ENCODE peak calls at places on chromosomes 11 and 22, in six cellular contexts. G is AG09309, Y is right atrium auricular region, L is cardiac muscle cell, E is fibroblast of pulmonary artery, V is IMR-90. X is an unnamed sample.

GRCh38 chr11:18706330-18707243 is 8.0 kb downstream of the TMEM86A start:
- DNase-seq in E (peak), V (no peak), Y (peak), L (peak), G (no peak), X (no peak)

GRCh38 chr11:77202941-77203900 is 75.2 kb downstream of the MYO7A start:
- DNase-seq in V (no peak), L (no peak), Y (no peak), G (no peak), E (no peak), X (no peak)

GRCh38 chr11:117912497-117912896 is 16.7 kb downstream of the TMPRSS13 start:
- DNase-seq in G (no peak), Y (no peak), V (no peak), E (no peak), L (no peak), X (no peak)

GRCh38 chr11:64650923-64651523 is 60.0 kb downstream of the SLC22A12 start:
- DNase-seq in E (peak), V (peak), Y (no peak), G (no peak), L (peak), X (peak)

GRCh38 chr11:17594686-17595192 is 47.7 kb downstream of the OTOG start:
- DNase-seq in E (no peak), G (no peak), L (no peak), V (no peak), Y (no peak), X (no peak)

GRCh38 chr22:50014655-50015401 is 2.3 kb upstream of the IL17REL start:
- DNase-seq in E (no peak), G (no peak), Y (no peak), V (no peak), L (no peak), X (no peak)

GRCh38 chr11:69682221-69682620 is 7.1 kb upstream of the LTO1 start:
- DNase-seq in G (no peak), V (no peak), E (no peak), Y (no peak), L (no peak), X (no peak)

GRCh38 chr11:35919244-35919643 is 24.6 kb upstream of the LDLRAD3 start:
- DNase-seq in Y (no peak), V (peak), L (peak), G (no peak), E (peak), X (no peak)

GRCh38 chr11:889261-889660 is 21.3 kb downstream of the CHID1 start:
- DNase-seq in Y (no peak), G (no peak), E (no peak), V (no peak), L (no peak), X (no peak)

GRCh38 chr11:888290-889212 is 22.1 kb downstream of the CHID1 start:
- DNase-seq in G (no peak), E (no peak), L (no peak), Y (no peak), V (no peak), X (no peak)

GRCh38 chr11:890794-891600 is 19.6 kb downstream of the CHID1 start:
- DNase-seq in L (no peak), Y (no peak), E (no peak), V (no peak), G (no peak), X (no peak)

GRCh38 chr11:892106-892505 is 18.5 kb downstream of the CHID1 start:
- DNase-seq in L (no peak), G (no peak), E (no peak), V (no peak), Y (no peak), X (no peak)

GRCh38 chr11:889686-890475 is 20.7 kb downstream of the CHID1 start:
- DNase-seq in Y (no peak), G (no peak), L (no peak), E (no peak), V (no peak), X (no peak)
- TF ChIP-seq CTCF in Y (no peak), G (no peak), L (no peak), E (no peak), V (no peak), X (no peak)

DNA sequence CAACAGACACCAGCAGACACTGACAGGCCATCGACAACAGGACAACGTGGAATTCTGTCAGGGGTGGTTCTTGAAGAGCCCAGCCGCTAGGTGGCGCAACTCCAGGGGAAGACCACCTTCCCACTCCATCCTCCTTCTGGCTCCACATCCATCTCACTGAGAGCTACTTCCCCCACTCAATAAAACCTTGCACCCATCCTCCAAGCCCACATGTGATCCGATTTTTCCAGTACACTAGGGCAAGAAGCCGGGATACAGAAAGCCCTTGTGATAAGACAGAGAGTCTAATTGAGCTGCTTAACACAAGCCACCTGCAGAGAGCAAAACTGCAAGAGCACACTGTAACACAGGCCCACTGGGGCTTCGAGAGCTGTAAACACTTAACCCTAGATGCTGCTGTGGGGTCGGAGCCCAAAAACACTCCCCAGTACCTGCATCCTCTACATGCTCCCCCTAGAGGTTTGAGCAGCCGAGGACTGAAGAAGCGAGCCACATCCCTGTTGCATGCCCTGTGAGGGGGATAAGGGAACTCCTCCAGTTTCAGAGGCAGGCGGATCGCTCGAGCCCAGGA is 11.5 kb upstream of the RAB39A start:
- DNase-seq in G (no peak), Y (no peak), E (peak), L (peak), V (no peak), X (peak)
- TF ChIP-seq CTCF in G (peak), Y (peak), E (peak), L (peak), V (peak), X (peak)

GRCh38 chr11:123304828-123305530 is 109.9 kb upstream of the CLMP start:
- DNase-seq in E (no peak), G (no peak), L (no peak), V (no peak), Y (no peak), X (no peak)
- TF ChIP-seq CTCF in E (no peak), G (no peak), L (no peak), V (no peak), Y (no peak), X (no peak)

GRCh38 chr22:37135023-37135422 is 14.7 kb downstream of the IL2RB start:
- DNase-seq in V (no peak), L (no peak), Y (no peak), G (no peak), E (no peak), X (no peak)
- TF ChIP-seq CTCF in V (no peak), L (no peak), Y (no peak), G (no peak), E (no peak), X (no peak)

GRCh38 chr11:95790933-95791247 is 592 bp downstream of the CEP57 start:
- DNase-seq in V (peak), L (peak), E (peak), Y (peak), G (no peak), X (peak)
- TF ChIP-seq CTCF in V (no peak), L (no peak), E (no peak), Y (no peak), G (no peak), X (no peak)

DNA sequence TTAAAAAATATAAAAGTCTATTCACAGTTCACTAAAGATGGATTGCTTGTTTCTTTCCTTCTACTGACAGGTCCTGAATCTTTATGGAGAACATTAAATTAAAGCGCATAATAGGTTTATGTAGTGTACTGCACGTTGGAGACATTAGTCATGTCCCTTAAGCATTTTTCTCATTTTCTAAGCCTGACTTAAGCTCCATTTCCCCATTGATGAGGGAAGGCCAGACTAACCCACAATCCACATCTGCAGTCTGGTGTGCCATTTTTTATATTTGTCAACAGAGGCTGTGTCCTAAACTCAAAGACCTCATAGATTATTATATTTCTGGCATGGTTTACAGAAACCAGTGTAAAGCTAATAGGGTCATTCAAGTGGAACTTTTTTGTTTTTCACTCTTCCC is 39.9 kb downstream of the CADM1 start:
- DNase-seq in Y (no peak), V (peak), L (no peak), G (no peak), E (no peak), X (no peak)
- TF ChIP-seq CTCF in Y (no peak), V (no peak), L (no peak), G (no peak), E (no peak), X (no peak)

GRCh38 chr11:15993360-15993759 is 363.0 kb downstream of the SOX6 start:
- DNase-seq in Y (no peak), V (no peak), G (no peak), L (no peak), E (no peak), X (no peak)
- TF ChIP-seq CTCF in Y (no peak), V (no peak), G (no peak), L (no peak), E (no peak), X (no peak)

DNA sequence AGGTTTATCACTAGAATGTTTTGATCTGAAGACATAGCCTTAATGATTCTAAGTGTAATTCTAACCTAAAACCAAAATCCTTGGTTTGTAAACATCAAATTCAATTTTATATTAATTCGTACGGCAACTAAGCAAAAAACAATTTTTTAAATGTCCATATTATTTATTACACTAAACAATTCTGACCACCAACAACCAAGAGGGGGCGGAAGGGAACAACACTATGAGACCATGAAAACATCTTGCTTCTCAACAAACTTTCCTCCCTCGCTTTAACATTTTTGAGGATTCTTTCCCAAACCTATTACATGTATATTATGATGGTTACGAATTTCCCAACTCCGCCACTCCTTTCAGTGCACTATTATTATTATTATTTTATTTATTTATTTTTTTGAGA is 6.5 kb upstream of the UCP2 start:
- DNase-seq in V (no peak), L (peak), G (no peak), Y (no peak), E (no peak), X (peak)
- TF ChIP-seq CTCF in V (no peak), L (peak), G (peak), Y (no peak), E (no peak), X (no peak)

DNA sequence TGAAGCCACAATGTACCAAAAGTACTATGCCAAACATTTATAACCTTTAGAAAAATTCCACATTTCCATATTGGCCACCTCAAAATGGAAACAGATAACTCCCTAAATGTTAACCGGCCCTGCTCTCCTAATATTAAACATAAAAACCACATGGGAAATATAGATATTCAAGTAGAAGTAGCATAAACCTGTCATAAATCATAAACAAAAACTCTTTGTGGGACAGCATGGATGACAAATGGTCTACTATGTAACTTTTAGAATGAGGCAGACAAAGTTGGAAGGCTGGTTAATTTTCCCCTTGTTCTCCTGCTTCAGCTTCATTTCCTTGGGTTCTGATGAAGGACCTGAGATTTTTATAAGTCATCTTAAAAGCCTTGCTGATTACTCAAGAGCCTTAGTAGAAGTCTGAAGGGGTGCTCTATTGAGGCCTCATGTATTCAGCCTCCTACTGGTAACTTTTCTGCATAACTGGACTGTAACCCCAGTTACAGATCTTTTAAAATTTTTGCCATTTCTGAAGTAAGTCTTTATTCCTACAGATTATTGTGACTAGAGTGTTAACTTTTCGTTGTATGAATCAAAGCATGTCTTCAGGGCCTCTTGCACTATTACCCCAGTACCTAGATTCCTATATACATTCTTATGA is 116.4 kb downstream of the STIM1 start:
- DNase-seq in L (peak), V (peak), G (no peak), E (no peak), Y (no peak), X (no peak)
- TF ChIP-seq CTCF in L (no peak), V (peak), G (peak), E (peak), Y (no peak), X (no peak)

GRCh38 chr22:23402275-23403151 is 177.6 kb downstream of the IGLL1 start:
- DNase-seq in Y (no peak), E (peak), V (peak), G (no peak), L (peak), X (peak)
- TF ChIP-seq CTCF in Y (peak), E (peak), V (peak), G (peak), L (peak), X (peak)

X was measured in MCF 10A.